ENCODE peak calls at places on chromosomes 12 and 14, in four cellular contexts. M, J, Q and P are unnamed samples. For H3K4me1, the result is how much of the 10 kb centered on the place peaks cover.

GRCh38 chr12:109308534-109309440 is at the start of gene FOXN4:
- DNase-seq in J (no peak), M (no peak), Q (no peak), P (no peak)

GRCh38 chr14:53741379-53742225 is 215.0 kb downstream of the BMP4 start:
- DNase-seq in Q (no peak), M (no peak), J (no peak), P (no peak)

GRCh38 chr12:53824001-53824716 is 72.4 kb upstream of the CISTR start:
- DNase-seq in J (no peak), M (no peak), Q (no peak), P (no peak)

GRCh38 chr14:96741151-96741977 is 55.8 kb upstream of the VRK1 start:
- DNase-seq in M (peak), J (peak), Q (peak), P (peak)

GRCh38 chr14:101456246-101457159 is 104.8 kb upstream of the DIO3 start:
- DNase-seq in Q (peak), M (no peak), J (no peak), P (no peak)

GRCh38 chr14:70909788-70910614 is 2.7 kb downstream of the PCNX1 start:
- DNase-seq in Q (no peak), J (no peak), M (no peak), P (no peak)

GRCh38 chr12:48002179-48002601 is 2.1 kb downstream of the COL2A1 start:
- DNase-seq in Q (no peak), J (no peak), M (no peak), P (peak)

GRCh38 chr12:62649412-62650116 is 182.9 kb downstream of the MON2 start:
- DNase-seq in Q (no peak), J (no peak), M (no peak), P (no peak)

GRCh38 chr14:69055125-69055524 is 76.0 kb upstream of the ACTN1 start:
- DNase-seq in M (no peak), Q (no peak), J (no peak), P (no peak)

GRCh38 chr14:66507181-66507721 is 696 bp upstream of the GPHN start:
- DNase-seq in Q (no peak), M (no peak), J (no peak), P (no peak)

GRCh38 chr12:28954333-28954732 is 194.7 kb upstream of the FAR2 start:
- DNase-seq in M (no peak), J (no peak), Q (no peak), P (no peak)

GRCh38 chr12:119681139-119681538 is 13.2 kb downstream of the PRKAB1 start:
- DNase-seq in M (peak), J (no peak), Q (no peak), P (no peak)

GRCh38 chr14:63342381-63342780 is 23.6 kb upstream of the GPHB5 start:
- DNase-seq in J (no peak), M (no peak), Q (no peak), P (no peak)

GRCh38 chr14:90062852-90063539 is 1.2 kb downstream of the KCNK13 start:
- DNase-seq in Q (no peak), M (no peak), J (no peak), P (no peak)

GRCh38 chr12:30794591-30795409 is 40.0 kb upstream of the CAPRIN2 start:
- DNase-seq in M (no peak), J (no peak), Q (no peak), P (no peak)

GRCh38 chr12:102799229-102799628 is 117.8 kb downstream of the PAH start:
- DNase-seq in J (no peak), Q (no peak), M (no peak), P (no peak)

GRCh38 chr12:28961948-28962384 is 187.1 kb upstream of the FAR2 start:
- DNase-seq in J (no peak), M (no peak), Q (no peak), P (no peak)

GRCh38 chr12:86727151-86727550 is 471.0 kb upstream of the MGAT4C start:
- DNase-seq in M (no peak), J (no peak), Q (no peak), P (no peak)

GRCh38 chr12:132631357-132632065 is 12.9 kb downstream of the P2RX2 start:
- DNase-seq in Q (peak), J (no peak), M (no peak), P (peak)

GRCh38 chr12:91111366-91112321 is at the start of gene LUM:
- DNase-seq in M (peak), J (peak), Q (no peak), P (no peak)

GRCh38 chr12:41436076-41436475 is 248.0 kb downstream of the PDZRN4 start:
- DNase-seq in J (no peak), M (no peak), Q (no peak), P (no peak)

GRCh38 chr12:104748356-104748755 is 209.7 kb downstream of the SLC41A2 start:
- DNase-seq in M (no peak), J (no peak), Q (no peak), P (no peak)
- H3K4me1 ChIP-seq in M (under half), J (under half), Q (under half), P (under half)

DNA sequence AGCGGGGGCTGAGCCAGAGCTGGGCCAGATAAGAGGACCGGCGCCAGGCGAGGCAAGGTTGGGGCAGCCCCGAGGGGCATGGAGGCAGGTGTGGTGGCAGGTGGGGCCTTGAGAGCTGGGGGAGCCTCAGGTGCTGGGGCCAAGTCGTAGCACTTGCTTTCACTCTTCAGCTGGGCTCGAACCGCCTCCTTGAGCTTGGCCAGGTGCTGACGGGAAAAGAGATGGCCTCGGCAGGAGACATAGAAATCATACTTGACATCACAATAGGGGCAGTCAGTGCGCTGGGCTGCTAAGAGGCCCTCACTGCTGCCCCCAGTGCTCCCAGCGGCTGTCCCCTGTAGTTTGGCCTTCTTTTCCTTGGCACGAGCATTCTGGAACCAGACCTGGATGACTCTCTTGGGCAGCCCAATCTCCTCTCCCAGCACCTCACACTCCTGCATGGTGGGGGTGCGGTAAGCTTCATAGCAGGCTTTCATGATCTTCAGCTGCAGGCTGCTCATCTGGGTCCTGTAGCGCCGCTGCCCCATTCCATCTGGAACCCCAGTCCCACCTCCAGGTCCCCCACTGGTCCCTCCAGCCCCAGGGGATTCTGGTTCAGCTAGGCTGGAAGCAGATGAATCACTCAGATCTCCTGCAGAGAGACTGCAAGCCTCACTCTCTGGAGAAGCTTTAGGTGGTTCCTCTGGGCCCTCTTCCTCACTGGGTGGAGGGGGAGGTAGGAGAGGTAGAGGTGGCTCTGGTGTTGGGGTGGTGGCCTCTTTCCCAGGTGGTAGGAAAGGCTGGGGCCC is 28.1 kb downstream of the ZFHX2 start:
- DNase-seq in Q (no peak), M (no peak), J (no peak), P (no peak)
- H3K4me3 ChIP-seq in Q (no peak), M (no peak), J (no peak), P (no peak)

DNA sequence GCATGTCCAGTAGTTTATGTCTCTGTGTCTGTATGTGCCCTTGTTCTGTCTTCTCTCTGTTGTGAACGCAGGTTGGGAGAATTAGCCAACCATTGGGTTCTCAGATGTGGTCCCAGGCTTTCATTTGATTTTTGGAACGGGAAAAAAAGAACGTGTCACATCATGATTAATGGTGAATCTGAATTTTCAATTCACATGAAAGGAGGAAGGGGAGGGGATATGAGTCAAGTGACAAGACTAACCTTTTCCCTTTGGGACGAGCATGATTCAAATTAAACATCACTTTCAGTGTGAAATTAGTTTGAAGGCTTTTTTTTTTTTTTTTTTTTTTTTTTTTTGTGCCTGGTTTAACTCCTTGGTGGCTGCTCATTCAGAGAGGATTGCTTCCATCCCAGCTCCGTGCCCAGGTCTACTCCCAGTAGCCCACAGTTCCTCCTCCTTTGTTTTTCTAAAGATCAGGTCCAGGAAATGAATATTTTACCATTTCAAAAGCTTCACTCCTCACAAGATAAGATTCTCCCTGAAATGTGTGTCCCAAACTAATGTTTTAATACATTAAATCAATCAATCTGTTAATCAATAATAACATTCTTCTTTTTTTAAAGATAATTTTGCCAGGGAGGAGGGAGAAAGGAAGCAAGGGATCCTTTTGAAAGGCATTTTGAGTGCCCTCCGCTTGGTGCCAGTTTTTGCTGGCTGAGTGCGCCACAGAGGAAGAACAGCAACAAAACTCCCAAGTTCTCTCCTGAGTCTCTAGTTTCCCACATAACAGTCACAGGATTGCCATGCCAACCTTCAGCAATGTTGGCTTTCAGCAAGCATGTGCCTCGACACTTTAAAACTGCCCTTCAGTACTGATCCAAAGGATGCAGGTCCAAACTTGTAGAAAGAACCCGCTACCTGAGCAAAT is 99.0 kb downstream of the RMST start:
- DNase-seq in J (no peak), M (no peak), Q (no peak), P (no peak)
- H3K4me1 ChIP-seq in J (under half), M (under half), Q (under half), P (under half)

DNA sequence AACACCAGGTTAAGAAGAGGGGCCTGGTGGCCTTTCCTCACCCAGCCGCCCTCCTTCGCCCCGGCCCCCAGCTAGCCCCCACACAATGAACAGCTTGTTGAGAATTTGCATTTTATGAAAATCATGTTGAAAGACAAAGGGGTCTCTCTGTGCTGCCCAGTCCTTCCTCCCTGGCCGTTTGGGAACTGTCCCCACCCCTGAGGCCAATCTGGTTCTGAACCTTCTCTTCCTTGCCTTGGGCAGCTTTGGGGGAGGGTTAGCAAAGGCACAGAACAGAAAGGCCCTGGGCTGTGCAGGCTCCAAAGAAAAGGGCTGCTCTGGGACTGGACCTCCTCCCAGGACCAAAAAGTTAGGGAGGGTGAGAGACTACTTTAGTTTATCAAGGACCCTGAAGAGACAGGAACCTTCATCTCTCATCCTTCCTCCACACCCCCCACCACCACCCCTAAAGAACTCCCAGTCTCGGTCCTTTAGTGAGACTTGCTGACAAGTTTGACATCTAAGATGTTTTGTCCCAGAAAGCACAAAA is 1.3 kb downstream of the TAMALIN start:
- DNase-seq in Q (no peak), M (no peak), J (no peak), P (no peak)
- H3K4me3 ChIP-seq in Q (peak), M (peak), J (no peak), P (peak)

GRCh38 chr12:117498256-117498655 is 136.8 kb upstream of the NOS1 start:
- DNase-seq in M (no peak), J (no peak), Q (no peak), P (no peak)
- H3K4me1 ChIP-seq in M (under half), J (under half), Q (under half), P (under half)

GRCh38 chr14:29317423-29317822 is 550.8 kb downstream of the FOXG1 start:
- DNase-seq in M (no peak), Q (no peak), J (no peak), P (no peak)

GRCh38 chr14:29320261-29320660 is 553.7 kb downstream of the FOXG1 start:
- DNase-seq in Q (no peak), M (no peak), J (no peak), P (no peak)

GRCh38 chr14:29321646-29322045 is 555.1 kb downstream of the FOXG1 start:
- DNase-seq in J (no peak), Q (no peak), M (no peak), P (no peak)

GRCh38 chr14:29311983-29312382 is 545.4 kb downstream of the FOXG1 start:
- DNase-seq in Q (no peak), M (no peak), J (no peak), P (no peak)

DNA sequence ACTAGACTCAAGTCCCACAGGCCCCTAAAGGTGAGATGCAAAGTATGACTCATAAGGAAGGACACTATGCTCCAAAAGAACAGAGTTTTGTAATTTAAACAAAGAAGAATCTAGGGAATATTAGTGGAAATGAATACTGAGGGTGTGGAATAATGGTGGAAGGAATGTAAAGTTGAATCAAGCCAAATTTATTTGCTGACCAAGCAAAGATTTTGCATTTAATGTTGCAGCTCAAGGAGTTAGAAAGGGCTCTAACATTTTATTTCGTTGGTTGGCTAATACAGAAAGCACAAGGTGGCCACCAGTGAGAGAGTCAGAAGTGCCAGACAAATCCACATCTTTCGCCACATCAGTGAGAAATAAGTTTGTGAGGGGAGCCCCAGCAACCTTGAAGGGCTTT is 550.3 kb downstream of the FOXG1 start:
- DNase-seq in J (no peak), M (no peak), Q (no peak), P (no peak)
- H3K4me3 ChIP-seq in J (no peak), M (no peak), Q (no peak), P (no peak)

GRCh38 chr12:71737204-71737603 is 17.5 kb upstream of the RAB21 start:
- DNase-seq in J (no peak), Q (no peak), M (no peak), P (no peak)
- H3K4me1 ChIP-seq in J (under half), Q (under half), M (under half), P (under half)

DNA sequence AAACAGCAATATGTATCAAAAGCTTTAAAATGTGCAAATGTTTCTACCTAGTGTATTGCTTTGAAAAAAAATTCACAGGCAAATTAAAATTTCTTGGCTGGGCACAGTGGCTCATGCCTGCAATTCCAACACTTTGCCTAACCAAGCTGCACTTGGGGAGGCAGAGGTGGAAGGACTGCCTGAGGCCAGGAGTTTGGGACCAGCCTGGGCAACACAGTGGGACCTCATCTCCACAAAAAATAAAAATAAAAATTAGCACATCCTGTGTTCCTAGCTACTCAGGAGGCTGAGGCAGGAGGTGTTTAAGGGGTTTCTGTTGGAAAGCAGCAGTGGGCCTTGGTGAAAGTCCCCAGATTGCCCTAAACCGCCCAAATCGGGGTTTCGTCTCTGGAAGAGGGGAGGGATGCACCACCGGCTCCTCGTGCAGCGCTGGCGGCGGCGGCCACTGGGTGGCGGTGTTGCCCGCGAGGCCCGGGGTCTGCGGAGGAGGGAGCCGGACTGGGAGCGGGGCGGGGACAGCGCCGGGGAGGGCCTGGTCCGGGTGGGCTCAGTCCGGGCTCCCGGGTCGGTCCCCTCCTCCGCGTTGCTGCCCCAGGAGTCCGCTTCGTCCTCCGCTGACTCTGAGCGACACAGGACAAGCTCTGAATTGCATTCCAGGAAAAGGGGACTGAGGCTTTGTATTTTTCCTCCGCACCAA is 265.6 kb downstream of the AACS start:
- DNase-seq in J (peak), Q (peak), M (peak), P (peak)
- H3K4me3 ChIP-seq in J (no peak), Q (peak), M (peak), P (peak)